ENCODE peak calls at places on chromosome 10, in four cellular contexts. One of them, this sample, is unnamed.

GRCh38 chr10:78543749-78544446 is 510.2 kb downstream of the RPS24 start:
- DNase-seq in glomerular endothelial cell: no peak
- DNase-seq in tibial artery: peak
- DNase-seq in iPS-NIHi11: peak
- DNase-seq in this sample: no peak

GRCh38 chr10:68628576-68629127 is 68.5 kb downstream of the TET1 start:
- DNase-seq in glomerular endothelial cell: no peak
- DNase-seq in tibial artery: no peak
- DNase-seq in iPS-NIHi11: no peak
- DNase-seq in this sample: no peak

GRCh38 chr10:127374074-127374680 is 174.9 kb upstream of the NPS start:
- DNase-seq in glomerular endothelial cell: no peak
- DNase-seq in iPS-NIHi11: no peak
- DNase-seq in tibial artery: no peak
- DNase-seq in this sample: no peak

GRCh38 chr10:116836087-116836486 is 13.2 kb upstream of the ENO4 start:
- DNase-seq in iPS-NIHi11: peak
- DNase-seq in glomerular endothelial cell: no peak
- DNase-seq in tibial artery: no peak
- DNase-seq in this sample: peak

GRCh38 chr10:69901623-69902505 is 100.2 kb downstream of the COL13A1 start:
- DNase-seq in glomerular endothelial cell: no peak
- DNase-seq in tibial artery: peak
- DNase-seq in iPS-NIHi11: peak
- DNase-seq in this sample: peak

GRCh38 chr10:132591166-132591971 is 53.8 kb downstream of the INPP5A start:
- DNase-seq in glomerular endothelial cell: no peak
- DNase-seq in tibial artery: no peak
- DNase-seq in iPS-NIHi11: peak
- DNase-seq in this sample: peak

GRCh38 chr10:99449023-99449422 is 18.6 kb upstream of the GOT1 start:
- DNase-seq in glomerular endothelial cell: no peak
- DNase-seq in iPS-NIHi11: no peak
- DNase-seq in tibial artery: no peak
- DNase-seq in this sample: no peak

GRCh38 chr10:4108693-4109092 is 323.7 kb upstream of the KLF6 start:
- DNase-seq in tibial artery: no peak
- DNase-seq in glomerular endothelial cell: no peak
- DNase-seq in iPS-NIHi11: no peak
- DNase-seq in this sample: no peak

GRCh38 chr10:85643839-85644525 is 722.6 kb downstream of the GRID1 start:
- DNase-seq in iPS-NIHi11: no peak
- DNase-seq in glomerular endothelial cell: peak
- DNase-seq in tibial artery: no peak
- DNase-seq in this sample: no peak

GRCh38 chr10:608331-609265 is 80.9 kb downstream of the DIP2C start:
- DNase-seq in iPS-NIHi11: no peak
- DNase-seq in tibial artery: no peak
- DNase-seq in glomerular endothelial cell: no peak
- DNase-seq in this sample: no peak

GRCh38 chr10:89414879-89415821 is 782 bp downstream of the IFIT5 start:
- DNase-seq in iPS-NIHi11: peak
- DNase-seq in tibial artery: peak
- DNase-seq in glomerular endothelial cell: no peak
- DNase-seq in this sample: peak

GRCh38 chr10:72690071-72690755 is 1.7 kb upstream of the MCU start:
- DNase-seq in glomerular endothelial cell: no peak
- DNase-seq in iPS-NIHi11: no peak
- DNase-seq in tibial artery: no peak
- DNase-seq in this sample: no peak

GRCh38 chr10:49679480-49679893 is at the start of gene C10orf53:
- DNase-seq in glomerular endothelial cell: no peak
- DNase-seq in tibial artery: no peak
- DNase-seq in iPS-NIHi11: peak
- DNase-seq in this sample: peak

GRCh38 chr10:3290550-3290949 is 118.0 kb upstream of the PITRM1 start:
- DNase-seq in tibial artery: no peak
- DNase-seq in glomerular endothelial cell: no peak
- DNase-seq in iPS-NIHi11: no peak
- DNase-seq in this sample: no peak

GRCh38 chr10:50807851-50808776 is 68.4 kb downstream of the ASAH2B start:
- DNase-seq in glomerular endothelial cell: no peak
- DNase-seq in tibial artery: no peak
- DNase-seq in iPS-NIHi11: peak
- DNase-seq in this sample: no peak

GRCh38 chr10:29948971-29949370 is 110.4 kb downstream of the JCAD start:
- DNase-seq in tibial artery: no peak
- DNase-seq in iPS-NIHi11: no peak
- DNase-seq in glomerular endothelial cell: no peak
- DNase-seq in this sample: no peak

GRCh38 chr10:119022846-119023552 is 6.5 kb upstream of the NANOS1 start:
- DNase-seq in tibial artery: no peak
- DNase-seq in glomerular endothelial cell: no peak
- DNase-seq in iPS-NIHi11: peak
- DNase-seq in this sample: peak

GRCh38 chr10:14588084-14588937 is 186.4 kb downstream of the FAM107B start:
- DNase-seq in glomerular endothelial cell: peak
- DNase-seq in iPS-NIHi11: no peak
- DNase-seq in tibial artery: no peak
- DNase-seq in this sample: no peak

GRCh38 chr10:69360485-69361302 is 56.0 kb downstream of the TACR2 start:
- DNase-seq in glomerular endothelial cell: no peak
- DNase-seq in tibial artery: peak
- DNase-seq in iPS-NIHi11: peak
- DNase-seq in this sample: no peak

GRCh38 chr10:59692113-59692512 is 17.5 kb downstream of the SLC16A9 start:
- DNase-seq in iPS-NIHi11: no peak
- DNase-seq in tibial artery: no peak
- DNase-seq in glomerular endothelial cell: no peak
- DNase-seq in this sample: no peak

GRCh38 chr10:85995791-85996190 is 370.8 kb downstream of the GRID1 start:
- DNase-seq in glomerular endothelial cell: no peak
- DNase-seq in tibial artery: no peak
- DNase-seq in iPS-NIHi11: peak
- DNase-seq in this sample: peak

GRCh38 chr10:96513686-96514551 is at the start of gene TLL2:
- DNase-seq in glomerular endothelial cell: no peak
- DNase-seq in tibial artery: peak
- DNase-seq in iPS-NIHi11: peak
- DNase-seq in this sample: peak

GRCh38 chr10:124611738-124612137 is 132.4 kb downstream of the FAM53B start:
- DNase-seq in glomerular endothelial cell: no peak
- DNase-seq in tibial artery: no peak
- DNase-seq in iPS-NIHi11: no peak
- DNase-seq in this sample: no peak

GRCh38 chr10:84156009-84156408 is 16.7 kb downstream of the GHITM start:
- DNase-seq in glomerular endothelial cell: no peak
- DNase-seq in tibial artery: no peak
- DNase-seq in iPS-NIHi11: no peak
- DNase-seq in this sample: no peak

GRCh38 chr10:44788147-44788819 is 122.9 kb upstream of the TMEM72 start:
- DNase-seq in tibial artery: no peak
- DNase-seq in glomerular endothelial cell: no peak
- DNase-seq in iPS-NIHi11: no peak
- DNase-seq in this sample: no peak

GRCh38 chr10:60963441-60964256 is 19.7 kb upstream of the RHOBTB1 start:
- DNase-seq in iPS-NIHi11: no peak
- DNase-seq in glomerular endothelial cell: no peak
- DNase-seq in tibial artery: no peak
- DNase-seq in this sample: no peak

GRCh38 chr10:34861293-34862004 is 46.4 kb upstream of the PARD3 start:
- DNase-seq in tibial artery: peak
- DNase-seq in glomerular endothelial cell: no peak
- DNase-seq in iPS-NIHi11: no peak
- DNase-seq in this sample: no peak

GRCh38 chr10:16509996-16510395 is 11.7 kb downstream of the C1QL3 start:
- DNase-seq in glomerular endothelial cell: no peak
- DNase-seq in tibial artery: no peak
- DNase-seq in iPS-NIHi11: no peak
- DNase-seq in this sample: no peak

GRCh38 chr10:74322141-74322540 is 171.1 kb downstream of the ADK start:
- DNase-seq in tibial artery: no peak
- DNase-seq in iPS-NIHi11: no peak
- DNase-seq in glomerular endothelial cell: no peak
- DNase-seq in this sample: no peak

GRCh38 chr10:67875340-67876238 is 8.9 kb upstream of the SIRT1 start:
- DNase-seq in tibial artery: no peak
- DNase-seq in iPS-NIHi11: no peak
- DNase-seq in glomerular endothelial cell: no peak
- DNase-seq in this sample: no peak

GRCh38 chr10:86205761-86206145 is 160.8 kb downstream of the GRID1 start:
- DNase-seq in iPS-NIHi11: no peak
- DNase-seq in tibial artery: no peak
- DNase-seq in glomerular endothelial cell: no peak
- DNase-seq in this sample: no peak